ENCODE peak calls at places on chromosomes 11 and 22, in seven cellular contexts. U is neuronal stem cell, Z is heart right ventricle, S is GM23248, P is tibial artery, C is SJSA1, F is uterus. V is an unnamed sample.

GRCh38 chr22:37198290-37199102 is 10.4 kb upstream of the C1QTNF6 start:
- DNase-seq in U (peak; percentile 76), Z (peak; percentile 92), S (peak; percentile 84), P (peak; percentile 91), C (peak; percentile 51), F (peak; percentile 89), V (peak; percentile 91)

GRCh38 chr11:10318527-10318802 is 13.6 kb downstream of the ADM start:
- DNase-seq in U (no peak), Z (no peak), S (no peak), P (no peak), C (no peak), F (no peak), V (no peak)

GRCh38 chr11:88544656-88545280 is 207.2 kb upstream of the CTSC start:
- DNase-seq in U (no peak), Z (no peak), S (peak; percentile 78), P (no peak), C (no peak), F (no peak), V (no peak)

GRCh38 chr11:93248602-93249001 is 50.8 kb upstream of the SLC36A4 start:
- DNase-seq in U (no peak), Z (no peak), S (peak; percentile 24), P (no peak), C (no peak), F (no peak), V (no peak)

GRCh38 chr11:16905375-16905774 is 108.8 kb downstream of the PLEKHA7 start:
- DNase-seq in U (no peak), Z (no peak), S (no peak), P (no peak), C (no peak), F (no peak), V (no peak)

GRCh38 chr11:20790622-20791021 is 121.2 kb downstream of the NELL1 start:
- DNase-seq in U (no peak), Z (no peak), S (no peak), P (no peak), C (no peak), F (no peak), V (no peak)

GRCh38 chr11:101010899-101011298 is 118.7 kb downstream of the PGR start:
- DNase-seq in U (no peak), Z (no peak), S (no peak), P (no peak), C (no peak), F (no peak), V (no peak)

GRCh38 chr22:32810241-32811133 is 9.0 kb downstream of the TIMP3 start:
- DNase-seq in U (no peak), Z (no peak), S (peak; percentile 50), P (peak; percentile 29), C (no peak), F (no peak), V (no peak)

GRCh38 chr11:1113405-1114201 is 38.9 kb downstream of the MUC2 start:
- DNase-seq in U (no peak), Z (no peak), S (no peak), P (peak; percentile 63), C (no peak), F (no peak), V (no peak)

GRCh38 chr22:49269371-49269770 is 558.3 kb downstream of the BRD1 start:
- DNase-seq in U (no peak), Z (no peak), S (no peak), P (no peak), C (no peak), F (no peak), V (no peak)

GRCh38 chr22:30132290-30132996 is 52.2 kb downstream of the HORMAD2 start:
- DNase-seq in U (no peak), Z (no peak), S (no peak), P (no peak), C (no peak), F (no peak), V (no peak)

GRCh38 chr11:43532046-43532445 is 148.5 kb upstream of the HSD17B12 start:
- DNase-seq in U (no peak), Z (no peak), S (no peak), P (no peak), C (no peak), F (no peak), V (no peak)
- H3K4me1 ChIP-seq in U (no peaks in the 10 kb centered on the region), Z (no peaks in the 10 kb centered on the region), S (no peaks in the 10 kb centered on the region), P (no peaks in the 10 kb centered on the region), C (no peaks in the 10 kb centered on the region), F (no peaks in the 10 kb centered on the region), V (no peaks in the 10 kb centered on the region)

DNA sequence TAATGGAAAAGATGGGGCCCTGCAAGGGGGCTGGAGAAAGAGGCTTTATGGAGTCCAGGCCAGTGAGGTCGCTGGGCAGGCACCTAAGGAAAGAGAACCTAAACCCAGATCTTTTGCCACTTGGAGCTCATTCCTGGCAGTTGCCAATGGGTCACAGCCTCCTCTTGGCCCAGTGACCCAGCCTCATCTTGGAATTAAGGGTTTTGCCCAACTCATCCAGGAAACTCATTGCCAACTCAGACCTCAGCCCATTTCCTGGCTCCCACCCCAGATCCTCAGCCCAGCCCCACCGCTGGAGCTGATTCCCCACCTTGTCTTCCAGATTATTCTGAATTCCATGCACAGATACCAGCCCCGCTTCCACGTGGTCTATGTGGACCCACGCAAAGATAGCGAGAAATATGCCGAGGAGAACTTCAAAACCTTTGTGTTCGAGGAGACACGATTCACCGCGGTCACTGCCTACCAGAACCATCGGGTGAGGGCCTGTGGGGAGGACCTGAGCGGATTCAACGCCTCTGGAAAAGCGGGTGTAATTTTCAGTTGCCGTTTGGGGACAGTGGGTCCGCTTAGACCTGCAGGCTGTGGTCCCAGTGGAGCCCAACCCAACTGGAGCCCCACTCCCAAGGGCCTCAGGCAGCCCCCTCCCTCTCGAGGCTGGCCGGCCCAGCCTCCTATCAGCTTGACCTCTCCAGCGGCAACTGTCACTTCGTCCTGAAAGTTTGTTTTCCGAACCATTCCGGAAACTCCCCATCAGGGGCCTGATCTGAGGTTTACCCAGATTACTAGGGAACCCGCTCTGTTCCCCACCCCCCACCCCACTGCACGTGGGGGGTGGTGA is 4.3 kb downstream of the TBX1 start:
- DNase-seq in U (no peak), Z (no peak), S (no peak), P (no peak), C (no peak), F (no peak), V (no peak)
- H3K4me1 ChIP-seq in U (peaks cover 17% of the 10 kb centered on the region), Z (peaks cover 25% of the 10 kb centered on the region), S (peaks cover 3% of the 10 kb centered on the region), P (peaks cover 10% of the 10 kb centered on the region), C (no peaks in the 10 kb centered on the region), F (no peaks in the 10 kb centered on the region), V (no peaks in the 10 kb centered on the region)

GRCh38 chr11:65132988-65133700 is 1.2 kb downstream of the SYVN1 start:
- DNase-seq in U (no peak), Z (no peak), S (peak; percentile 51), P (peak; percentile 64), C (no peak), F (peak; percentile 32), V (peak; percentile 48)
- H3K4me1 ChIP-seq in U (peaks cover 9% of the 10 kb centered on the region), Z (peaks cover 28% of the 10 kb centered on the region), S (peaks cover 8% of the 10 kb centered on the region), P (peaks cover 29% of the 10 kb centered on the region), C (peaks cover 16% of the 10 kb centered on the region), F (no peaks in the 10 kb centered on the region), V (no peaks in the 10 kb centered on the region)

DNA sequence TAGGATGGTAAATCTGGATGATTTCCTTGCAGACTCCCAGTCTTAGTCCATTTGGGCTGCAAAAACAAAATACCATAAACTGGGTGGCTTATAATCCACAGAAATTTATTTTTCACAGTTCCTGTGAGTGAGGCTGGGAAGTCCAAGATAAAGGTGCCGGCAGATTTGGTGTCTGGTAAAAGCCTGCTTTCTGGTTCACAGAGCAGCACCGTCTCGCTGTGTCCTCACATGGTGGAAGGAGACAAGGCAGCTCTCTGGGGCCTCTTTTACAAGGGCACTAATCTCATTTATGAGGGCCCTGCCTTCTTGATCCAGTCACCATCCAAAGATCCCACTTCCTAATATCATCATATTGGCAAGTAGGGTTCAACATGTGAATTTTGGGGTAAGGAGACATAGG is 8.9 kb downstream of the USP47 start:
- DNase-seq in U (no peak), Z (no peak), S (no peak), P (no peak), C (no peak), F (no peak), V (no peak)
- H3K4me1 ChIP-seq in U (no peaks in the 10 kb centered on the region), Z (peaks cover 89% of the 10 kb centered on the region), S (peaks cover 45% of the 10 kb centered on the region), P (peaks cover 14% of the 10 kb centered on the region), C (peaks cover 11% of the 10 kb centered on the region), F (peaks cover 16% of the 10 kb centered on the region), V (peaks cover 7% of the 10 kb centered on the region)

GRCh38 chr11:64864135-64864472 is 14.3 kb downstream of the EHD1 start:
- DNase-seq in U (no peak), Z (no peak), S (no peak), P (no peak), C (no peak), F (no peak), V (no peak)

GRCh38 chr11:64864473-64865285 is 13.7 kb downstream of the EHD1 start:
- DNase-seq in U (no peak), Z (peak; percentile 75), S (peak; percentile 96), P (peak; percentile 97), C (peak; percentile 90), F (peak; percentile 89), V (peak; percentile 75)

GRCh38 chr11:64863381-64864060 is 14.9 kb downstream of the EHD1 start:
- DNase-seq in U (no peak), Z (peak; percentile 68), S (peak; percentile 46), P (peak; percentile 88), C (no peak), F (peak; percentile 75), V (peak; percentile 62)

GRCh38 chr11:64861227-64861970 is 16.9 kb upstream of the CDC42BPG start:
- DNase-seq in U (no peak), Z (no peak), S (no peak), P (no peak), C (no peak), F (no peak), V (no peak)

GRCh38 chr11:64862914-64863313 is 15.5 kb downstream of the EHD1 start:
- DNase-seq in U (no peak), Z (peak; percentile 75), S (no peak), P (peak; percentile 77), C (peak; percentile 64), F (no peak), V (no peak)
- H3K4me1 ChIP-seq in U (peaks cover 32% of the 10 kb centered on the region), Z (peaks cover 96% of the 10 kb centered on the region), S (peaks cover 41% of the 10 kb centered on the region), P (peaks cover 83% of the 10 kb centered on the region), C (peaks cover 57% of the 10 kb centered on the region), F (peaks cover 10% of the 10 kb centered on the region), V (peaks cover 29% of the 10 kb centered on the region)

GRCh38 chr11:33703771-33704170 is 3.1 kb upstream of the C11orf91 start:
- DNase-seq in U (no peak), Z (no peak), S (peak; percentile 71), P (no peak), C (peak; percentile 36), F (no peak), V (no peak)

GRCh38 chr11:33706961-33707360 is 6.3 kb upstream of the C11orf91 start:
- DNase-seq in U (no peak), Z (no peak), S (no peak), P (no peak), C (no peak), F (no peak), V (no peak)

GRCh38 chr11:33706546-33706945 is 5.9 kb upstream of the C11orf91 start:
- DNase-seq in U (no peak), Z (no peak), S (no peak), P (no peak), C (no peak), F (no peak), V (no peak)

GRCh38 chr11:33703234-33703633 is 2.6 kb upstream of the C11orf91 start:
- DNase-seq in U (no peak), Z (no peak), S (no peak), P (no peak), C (no peak), F (no peak), V (no peak)

GRCh38 chr11:33704240-33705002 is 3.8 kb upstream of the C11orf91 start:
- DNase-seq in U (no peak), Z (no peak), S (peak; percentile 15), P (no peak), C (no peak), F (no peak), V (no peak)
- H3K4me1 ChIP-seq in U (peaks cover 8% of the 10 kb centered on the region), Z (peaks cover 92% of the 10 kb centered on the region), S (peaks cover 78% of the 10 kb centered on the region), P (peaks cover 12% of the 10 kb centered on the region), C (peaks cover 64% of the 10 kb centered on the region), F (no peaks in the 10 kb centered on the region), V (peaks cover 10% of the 10 kb centered on the region)

GRCh38 chr11:33375236-33375635 is 118.1 kb downstream of the HIPK3 start:
- DNase-seq in U (no peak), Z (no peak), S (no peak), P (no peak), C (no peak), F (no peak), V (no peak)
- H3K4me1 ChIP-seq in U (peaks cover 7% of the 10 kb centered on the region), Z (peaks cover 12% of the 10 kb centered on the region), S (peaks cover 41% of the 10 kb centered on the region), P (peaks cover 9% of the 10 kb centered on the region), C (peaks cover 33% of the 10 kb centered on the region), F (no peaks in the 10 kb centered on the region), V (peaks cover 6% of the 10 kb centered on the region)